ENCODE peak calls at places on chromosome 20, in ten cellular contexts. Z is progenitor cell of endocrine pancreas; G is choroid plexus epithelial cell; E is gastrocnemius medialis; M is sigmoid colon; D is CD4-positive, alpha-beta T cell; F is endothelial cell; C is fibroblast of mammary gland; L is AG09319; J is cardiac muscle cell. T is an unnamed sample.

GRCh38 chr20:53274807-53275206 is 302.6 kb downstream of the TSHZ2 start:
- DNase-seq in Z (no peak), G (no peak), E (no peak), M (no peak), D (no peak), F (no peak), C (no peak), L (no peak), J (no peak), T (no peak)

GRCh38 chr20:46546936-46547335 is 3.5 kb downstream of the OCSTAMP start:
- DNase-seq in Z (no peak), G (no peak), E (no peak), M (no peak), D (no peak), F (no peak), C (no peak), L (no peak), J (no peak), T (no peak)

GRCh38 chr20:51624157-51624731 is 81.7 kb upstream of the NFATC2 start:
- DNase-seq in Z (peak), G (peak), E (no peak), M (no peak), D (peak), F (peak), C (peak), L (no peak), J (peak), T (peak)

GRCh38 chr20:33515569-33516216 is 25.8 kb downstream of the CBFA2T2 start:
- DNase-seq in Z (no peak), G (no peak), E (no peak), M (no peak), D (no peak), F (no peak), C (no peak), L (no peak), J (no peak), T (peak)

GRCh38 chr20:37111926-37112455 is 16.2 kb upstream of the RBL1 start:
- DNase-seq in Z (no peak), G (no peak), E (no peak), M (no peak), D (no peak), F (no peak), C (no peak), L (no peak), J (no peak), T (no peak)

GRCh38 chr20:25270829-25271251 is 23.0 kb downstream of the PYGB start:
- DNase-seq in Z (no peak), G (no peak), E (no peak), M (peak), D (no peak), F (no peak), C (no peak), L (no peak), J (no peak), T (no peak)

GRCh38 chr20:45817652-45818194 is 5.3 kb downstream of the UBE2C start:
- DNase-seq in Z (no peak), G (peak), E (no peak), M (no peak), D (no peak), F (no peak), C (peak), L (peak), J (no peak), T (peak)

GRCh38 chr20:444862-445426 is 17.4 kb downstream of the TBC1D20 start:
- DNase-seq in Z (no peak), G (peak), E (no peak), M (no peak), D (no peak), F (no peak), C (peak), L (no peak), J (peak), T (peak)

GRCh38 chr20:63980317-63980805 is 571 bp upstream of the PRPF6 start:
- DNase-seq in Z (no peak), G (no peak), E (no peak), M (no peak), D (no peak), F (no peak), C (peak), L (no peak), J (peak), T (no peak)

GRCh38 chr20:62670156-62670555 is 27.9 kb downstream of the SLCO4A1 start:
- DNase-seq in Z (no peak), G (no peak), E (no peak), M (no peak), D (no peak), F (no peak), C (no peak), L (no peak), J (no peak), T (no peak)

GRCh38 chr20:40719330-40719729 is 30.3 kb upstream of the MAFB start:
- DNase-seq in Z (no peak), G (no peak), E (no peak), M (no peak), D (no peak), F (no peak), C (no peak), L (no peak), J (no peak), T (peak)

GRCh38 chr20:11891081-11891826 is 26.4 kb upstream of the BTBD3 start:
- DNase-seq in Z (peak), G (peak), E (peak), M (peak), D (peak), F (peak), C (peak), L (no peak), J (peak), T (peak)

GRCh38 chr20:21613512-21613911 is 92.0 kb upstream of the PAX1 start:
- DNase-seq in Z (no peak), G (no peak), E (no peak), M (no peak), D (no peak), F (no peak), C (peak), L (no peak), J (no peak), T (no peak)

GRCh38 chr20:61041481-61041880 is 210.6 kb upstream of the CDH4 start:
- DNase-seq in Z (no peak), G (no peak), E (no peak), M (no peak), D (no peak), F (no peak), C (no peak), L (no peak), J (no peak), T (no peak)

GRCh38 chr20:64144144-64144912 is 19.9 kb upstream of the MYT1 start:
- DNase-seq in Z (no peak), G (no peak), E (no peak), M (peak), D (no peak), F (no peak), C (no peak), L (no peak), J (no peak), T (no peak)

GRCh38 chr20:22453244-22454080 is 130.9 kb downstream of the FOXA2 start:
- DNase-seq in Z (no peak), G (peak), E (no peak), M (no peak), D (no peak), F (no peak), C (peak), L (no peak), J (peak), T (no peak)

GRCh38 chr20:48669946-48670630 is 157.7 kb downstream of the PREX1 start:
- DNase-seq in Z (no peak), G (no peak), E (no peak), M (no peak), D (no peak), F (no peak), C (no peak), L (no peak), J (no peak), T (no peak)

GRCh38 chr20:46573234-46573633 is 22.8 kb upstream of the OCSTAMP start:
- DNase-seq in Z (no peak), G (no peak), E (no peak), M (peak), D (no peak), F (no peak), C (no peak), L (no peak), J (no peak), T (no peak)

GRCh38 chr20:59598625-59599310 is 5.6 kb upstream of the PHACTR3 start:
- DNase-seq in Z (peak), G (peak), E (no peak), M (no peak), D (peak), F (peak), C (peak), L (no peak), J (peak), T (peak)

GRCh38 chr20:32240220-32240619 is 32.5 kb downstream of the POFUT1 start:
- DNase-seq in Z (peak), G (no peak), E (no peak), M (no peak), D (no peak), F (no peak), C (no peak), L (no peak), J (no peak), T (no peak)

GRCh38 chr20:63183422-63184146 is 32.3 kb downstream of the YTHDF1 start:
- DNase-seq in Z (peak), G (peak), E (no peak), M (no peak), D (peak), F (peak), C (no peak), L (no peak), J (peak), T (no peak)

GRCh38 chr20:34629342-34629741 is 47.5 kb downstream of the PIGU start:
- DNase-seq in Z (no peak), G (no peak), E (peak), M (no peak), D (no peak), F (no peak), C (peak), L (peak), J (no peak), T (peak)

GRCh38 chr20:15011631-15012030 is 674.2 kb upstream of the FLRT3 start:
- DNase-seq in Z (no peak), G (no peak), E (no peak), M (no peak), D (no peak), F (no peak), C (no peak), L (no peak), J (no peak), T (no peak)

GRCh38 chr20:45918779-45919535 is 7.0 kb upstream of the PLTP start:
- DNase-seq in Z (no peak), G (peak), E (no peak), M (no peak), D (no peak), F (no peak), C (peak), L (no peak), J (no peak), T (no peak)

GRCh38 chr20:5550738-5551529 is 199.3 kb upstream of the SHLD1 start:
- DNase-seq in Z (no peak), G (no peak), E (no peak), M (no peak), D (no peak), F (no peak), C (no peak), L (no peak), J (peak), T (no peak)

GRCh38 chr20:5118220-5119142 is 1.3 kb downstream of the PCNA start:
- DNase-seq in Z (no peak), G (no peak), E (no peak), M (no peak), D (no peak), F (no peak), C (no peak), L (no peak), J (no peak), T (no peak)

GRCh38 chr20:35866446-35867202 is 87.7 kb downstream of the SCAND1 start:
- DNase-seq in Z (no peak), G (peak), E (no peak), M (no peak), D (no peak), F (no peak), C (peak), L (no peak), J (no peak), T (peak)

GRCh38 chr20:24473435-24473834 is 4.0 kb downstream of the SYNDIG1 start:
- DNase-seq in Z (no peak), G (no peak), E (no peak), M (no peak), D (no peak), F (no peak), C (no peak), L (no peak), J (no peak), T (no peak)

GRCh38 chr20:61736751-61737310 is 328.9 kb downstream of the TAF4 start:
- DNase-seq in Z (no peak), G (no peak), E (no peak), M (no peak), D (no peak), F (no peak), C (no peak), L (no peak), J (no peak), T (no peak)

GRCh38 chr20:23622839-23623343 is 14.9 kb downstream of the CST3 start:
- DNase-seq in Z (no peak), G (peak), E (peak), M (peak), D (no peak), F (no peak), C (peak), L (peak), J (no peak), T (peak)

GRCh38 chr20:61937963-61938838 is 127.5 kb downstream of the TAF4 start:
- DNase-seq in Z (no peak), G (no peak), E (no peak), M (peak), D (no peak), F (no peak), C (no peak), L (no peak), J (no peak), T (no peak)

GRCh38 chr20:32017711-32018251 is 7.5 kb downstream of the CCM2L start:
- DNase-seq in Z (peak), G (no peak), E (no peak), M (no peak), D (peak), F (no peak), C (no peak), L (no peak), J (peak), T (no peak)

GRCh38 chr20:63978319-63979220 is 872 bp downstream of the SAMD10 start:
- DNase-seq in Z (peak), G (peak), E (no peak), M (peak), D (peak), F (peak), C (no peak), L (no peak), J (peak), T (peak)

GRCh38 chr20:43825635-43826034 is 89.0 kb upstream of the TOX2 start:
- DNase-seq in Z (no peak), G (no peak), E (no peak), M (peak), D (no peak), F (no peak), C (no peak), L (no peak), J (no peak), T (no peak)

GRCh38 chr20:63734111-63734945 is 2.1 kb upstream of the LIME1 start:
- DNase-seq in Z (no peak), G (no peak), E (no peak), M (peak), D (no peak), F (no peak), C (no peak), L (no peak), J (no peak), T (no peak)

GRCh38 chr20:45174434-45175364 is at the start of gene PI3:
- DNase-seq in Z (no peak), G (no peak), E (no peak), M (no peak), D (no peak), F (no peak), C (peak), L (no peak), J (no peak), T (no peak)

GRCh38 chr20:19440660-19441527 is 228.5 kb downstream of the SLC24A3 start:
- DNase-seq in Z (no peak), G (no peak), E (no peak), M (peak), D (no peak), F (no peak), C (no peak), L (no peak), J (no peak), T (no peak)

GRCh38 chr20:35828916-35829315 is 57.1 kb downstream of the PHF20 start:
- DNase-seq in Z (no peak), G (no peak), E (peak), M (no peak), D (no peak), F (no peak), C (no peak), L (no peak), J (no peak), T (no peak)

GRCh38 chr20:6558361-6558760 is 209.1 kb upstream of the BMP2 start:
- DNase-seq in Z (no peak), G (no peak), E (no peak), M (no peak), D (no peak), F (no peak), C (peak), L (no peak), J (no peak), T (peak)
- TF ChIP-seq CTCF in Z (peak), G (peak), E (no peak), M (no peak), D (no peak), F (no peak), C (no peak), L (no peak), J (no peak), T (no peak)

DNA sequence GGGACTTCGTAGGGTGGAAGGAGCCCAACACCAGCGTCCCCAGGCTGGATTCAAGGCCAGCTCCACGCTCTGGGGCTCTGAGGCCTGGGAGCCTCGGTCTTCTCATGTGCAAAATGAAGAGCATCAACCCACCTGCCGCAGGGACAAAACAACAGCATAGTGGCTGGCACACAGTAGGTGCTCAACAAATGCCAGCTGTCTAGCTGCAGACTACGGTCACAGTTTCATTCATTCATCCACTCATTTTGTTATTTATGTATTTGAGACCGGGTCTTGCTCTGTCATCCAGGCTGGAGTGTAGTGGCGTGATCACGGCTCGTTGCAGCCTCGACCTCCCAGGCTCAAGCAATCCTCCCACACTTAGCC is 60.7 kb downstream of the CEBPB start:
- DNase-seq in Z (no peak), G (no peak), E (no peak), M (no peak), D (no peak), F (no peak), C (no peak), L (no peak), J (no peak), T (no peak)
- TF ChIP-seq CTCF in Z (no peak), G (no peak), E (no peak), M (no peak), D (no peak), F (no peak), C (no peak), L (no peak), J (no peak), T (no peak)

GRCh38 chr20:9215539-9215938 is 146.7 kb downstream of the PLCB4 start:
- DNase-seq in Z (no peak), G (peak), E (no peak), M (no peak), D (no peak), F (no peak), C (no peak), L (no peak), J (no peak), T (no peak)
- TF ChIP-seq CTCF in Z (peak), G (peak), E (no peak), M (no peak), D (no peak), F (no peak), C (peak), L (peak), J (peak), T (peak)

DNA sequence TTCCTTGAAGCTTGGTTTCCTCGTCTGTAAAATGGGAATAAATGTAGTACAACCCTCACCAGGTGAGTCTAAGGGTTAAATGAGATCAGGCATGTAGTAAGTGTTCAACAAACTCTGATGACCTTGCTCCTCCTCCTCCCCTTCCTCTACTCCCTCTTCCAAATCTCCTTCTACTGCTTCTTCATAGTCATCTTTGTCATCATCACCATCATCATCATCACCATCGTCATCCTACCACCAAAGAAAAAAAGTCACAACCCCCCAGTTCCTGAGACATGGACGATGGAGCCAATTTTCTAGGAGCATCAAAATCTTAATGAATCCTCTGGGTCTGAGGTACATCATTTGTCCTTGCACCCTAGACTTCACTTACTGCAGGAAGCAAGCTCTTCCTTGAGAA is 240.0 kb downstream of the ANKRD60 start:
- DNase-seq in Z (no peak), G (no peak), E (no peak), M (no peak), D (no peak), F (no peak), C (no peak), L (no peak), J (no peak), T (no peak)
- TF ChIP-seq CTCF in Z (no peak), G (no peak), E (no peak), M (no peak), D (no peak), F (no peak), C (no peak), L (no peak), J (no peak), T (no peak)

DNA sequence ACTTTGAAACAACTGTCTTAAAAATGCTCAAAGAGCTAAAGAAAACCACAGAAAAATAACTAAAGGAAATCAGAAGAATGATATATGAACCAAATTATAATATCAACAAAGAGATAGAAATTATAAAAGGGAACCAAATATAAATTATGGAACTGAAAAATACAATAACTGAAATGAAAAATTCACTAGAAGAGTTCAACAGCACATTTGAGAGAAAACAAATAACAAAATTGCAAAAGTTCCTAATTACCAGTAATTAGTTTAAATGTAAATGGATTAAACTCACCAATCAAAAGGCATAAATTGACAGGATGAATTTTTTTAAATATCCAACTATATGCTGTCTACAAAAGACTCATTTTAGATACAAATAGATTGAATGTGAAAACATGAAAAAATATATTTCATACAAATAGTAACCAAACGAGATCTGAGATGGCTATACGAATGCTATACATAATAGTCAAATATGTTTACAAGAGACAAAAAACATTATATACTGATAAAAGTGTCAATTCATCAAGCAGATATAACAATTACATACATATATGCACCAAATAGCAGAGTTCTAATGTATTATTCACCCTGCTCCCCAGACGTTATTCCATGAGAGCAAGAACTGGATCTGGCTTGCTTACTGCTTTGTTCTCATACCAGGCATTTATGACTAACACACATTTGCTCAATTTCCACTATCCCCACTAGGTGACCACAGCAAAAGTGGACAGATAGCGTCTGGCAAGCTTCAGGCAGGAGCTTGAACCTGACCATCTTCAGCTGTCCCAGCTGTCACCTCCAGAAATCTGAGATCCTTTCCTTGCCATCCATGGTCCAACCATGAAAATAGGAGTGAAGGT is 72.4 kb upstream of the SIRPA start:
- DNase-seq in Z (no peak), G (peak), E (no peak), M (no peak), D (no peak), F (no peak), C (peak), L (no peak), J (no peak), T (no peak)
- TF ChIP-seq CTCF in Z (no peak), G (peak), E (no peak), M (no peak), D (no peak), F (peak), C (peak), L (no peak), J (peak), T (no peak)

T was measured in foreskin fibroblast.